ENCODE peak calls at places on chromosome 2, in four cellular contexts. E is fibroblast of mammary gland, J is iris pigment epithelial cell, F is NCI-H446. C is an unnamed sample.
A peak's percentile ranks its signal among the peaks of the same experiment; 100 is the strongest.

GRCh38 chr2:177332041-177332991 is 60.3 kb upstream of the AGPS start:
- DNase-seq in E (peak; percentile 81), J (peak; percentile 78), F (peak; percentile 80), C (peak; percentile 53)

GRCh38 chr2:159963700-159964099 is 98.7 kb downstream of the PLA2R1 start:
- DNase-seq in E (no peak), J (no peak), F (no peak), C (no peak)

GRCh38 chr2:134146161-134146560 is 107.7 kb upstream of the MGAT5 start:
- DNase-seq in E (no peak), J (no peak), F (no peak), C (no peak)

GRCh38 chr2:225091336-225091735 is 49.1 kb upstream of the DOCK10 start:
- DNase-seq in E (peak; percentile 99), J (peak; percentile 98), F (no peak), C (peak; percentile 97)

GRCh38 chr2:191571163-191571769 is 106.7 kb upstream of the NABP1 start:
- DNase-seq in E (peak; percentile 79), J (peak; percentile 76), F (peak; percentile 3), C (peak; percentile 64)

GRCh38 chr2:128408349-128409305 is 90.0 kb upstream of the HS6ST1 start:
- DNase-seq in E (peak; percentile 92), J (peak; percentile 81), F (no peak), C (peak; percentile 79)

GRCh38 chr2:112001136-112001764 is 53.8 kb upstream of the TMEM87B start:
- DNase-seq in E (peak; percentile 31), J (peak; percentile 21), F (peak; percentile 39), C (no peak)

GRCh38 chr2:23330214-23330613 is 54.8 kb upstream of the KLHL29 start:
- DNase-seq in E (peak; percentile 14), J (peak; percentile 21), F (no peak), C (no peak)

GRCh38 chr2:170144758-170145157 is 33.2 kb upstream of the MYO3B start:
- DNase-seq in E (no peak), J (no peak), F (peak; percentile 22), C (no peak)

GRCh38 chr2:231781798-231782726 is 980 bp upstream of the PDE6D start:
- DNase-seq in E (peak; percentile 57), J (peak; percentile 77), F (peak; percentile 12), C (peak; percentile 53)

GRCh38 chr2:143758629-143759330 is 629.6 kb downstream of the ARHGAP15 start:
- DNase-seq in E (no peak), J (peak; percentile 14), F (no peak), C (peak; percentile 16)

GRCh38 chr2:237421542-237422047 is 7.6 kb upstream of the COL6A3 start:
- DNase-seq in E (peak; percentile 90), J (peak; percentile 83), F (peak; percentile 53), C (peak; percentile 74)

GRCh38 chr2:113979172-113980128 is 89.6 kb downstream of the ACTR3 start:
- DNase-seq in E (no peak), J (no peak), F (no peak), C (no peak)

GRCh38 chr2:234951386-234952269 is at the start of gene SH3BP4:
- DNase-seq in E (peak; percentile 53), J (peak; percentile 74), F (peak; percentile 75), C (peak; percentile 48)

GRCh38 chr2:9400268-9401058 is 22.9 kb downstream of the ITGB1BP1 start:
- DNase-seq in E (no peak), J (no peak), F (no peak), C (no peak)

GRCh38 chr2:168961450-168962229 is 60.5 kb downstream of the G6PC2 start:
- DNase-seq in E (peak; percentile 81), J (peak; percentile 78), F (peak; percentile 66), C (peak; percentile 54)

GRCh38 chr2:19362652-19363473 is 4.4 kb upstream of the OSR1 start:
- DNase-seq in E (peak; percentile 86), J (peak; percentile 80), F (peak; percentile 67), C (peak; percentile 55)

GRCh38 chr2:71702071-71702970 is 249.0 kb downstream of the DYSF start:
- DNase-seq in E (no peak), J (no peak), F (no peak), C (no peak)

GRCh38 chr2:227616631-227617030 is 667 bp upstream of the SCYGR4 start:
- DNase-seq in E (no peak), J (no peak), F (no peak), C (no peak)

GRCh38 chr2:204665244-204665643 is 120.0 kb downstream of the PARD3B start:
- DNase-seq in E (peak; percentile 30), J (peak; percentile 66), F (no peak), C (peak; percentile 89)

GRCh38 chr2:29463181-29463900 is 348.1 kb downstream of the CLIP4 start:
- DNase-seq in E (peak; percentile 58), J (peak; percentile 94), F (no peak), C (peak; percentile 90)

GRCh38 chr2:198656869-198657268 is 800.9 kb downstream of the SATB2 start:
- DNase-seq in E (no peak), J (no peak), F (no peak), C (no peak)